ENCODE peak calls at places on chromosomes 12 and 14, in six cellular contexts. G is activated gamma-delta T cell treated with Interleukin-2 at 50 U/mL for 16 hours; J is NCI-H146; M is RWPE1; L is effector memory CD8-positive, alpha-beta T cell; X is iris pigment epithelial cell. S is an unnamed sample.

GRCh38 chr12:5612556-5613421 is 180.9 kb downstream of the NTF3 start:
- DNase-seq in J (no peak), L (no peak), G (no peak), M (no peak), X (no peak), S (no peak)

GRCh38 chr12:70891059-70891632 is 29.4 kb downstream of the PTPRR start:
- DNase-seq in G (no peak), L (no peak), M (no peak), J (no peak), X (no peak), S (no peak)

GRCh38 chr12:120887253-120888043 is 16.7 kb downstream of the SPPL3 start:
- DNase-seq in G (no peak), M (no peak), L (no peak), J (no peak), X (no peak), S (no peak)

GRCh38 chr12:120598674-120599463 is 17.7 kb upstream of the POP5 start:
- DNase-seq in L (no peak), M (peak; percentile 64), G (no peak), J (no peak), X (peak; percentile 54), S (no peak)

GRCh38 chr12:87491089-87491488 is 538.1 kb downstream of the C12orf50 start:
- DNase-seq in G (no peak), X (peak; percentile 76), J (no peak), L (no peak), M (no peak), S (no peak)

GRCh38 chr14:39491134-39491541 is 58.9 kb upstream of the FBXO33 start:
- DNase-seq in L (no peak), M (peak; percentile 12), J (peak; percentile 29), X (peak; percentile 32), G (no peak), S (no peak)

GRCh38 chr14:71021347-71022014 is 114.2 kb downstream of the PCNX1 start:
- DNase-seq in G (no peak), L (no peak), X (peak; percentile 86), J (no peak), M (peak; percentile 17), S (no peak)

GRCh38 chr12:48349471-48349870 is 1.2 kb downstream of the ZNF641 start:
- DNase-seq in J (no peak), X (no peak), M (no peak), G (no peak), L (no peak), S (no peak)

GRCh38 chr12:117347588-117347987 is 13.8 kb downstream of the NOS1 start:
- DNase-seq in J (no peak), G (no peak), X (no peak), M (peak; percentile 53), L (no peak), S (no peak)

GRCh38 chr12:18882690-18883089 is 144.8 kb downstream of the CAPZA3 start:
- DNase-seq in J (no peak), X (no peak), G (no peak), L (no peak), M (no peak), S (no peak)

GRCh38 chr12:131454418-131455217 is 256.3 kb upstream of the SFSWAP start:
- DNase-seq in G (no peak), M (peak; percentile 54), L (no peak), J (no peak), X (peak; percentile 18), S (no peak)

GRCh38 chr12:6430990-6431353 is 13.8 kb upstream of the CD27 start:
- DNase-seq in M (no peak), G (no peak), L (no peak), X (no peak), J (no peak), S (no peak)

GRCh38 chr12:12333980-12334709 is 15.9 kb downstream of the MANSC1 start:
- DNase-seq in G (peak; percentile 67), X (peak; percentile 48), J (peak; percentile 79), M (no peak), L (peak; percentile 52), S (no peak)

GRCh38 chr12:29756741-29757390 is 26.9 kb downstream of the TMTC1 start:
- DNase-seq in L (no peak), X (peak; percentile 77), M (no peak), J (no peak), G (no peak), S (no peak)

GRCh38 chr12:124162151-124163110 is 132.5 kb upstream of the RFLNA start:
- DNase-seq in M (peak; percentile 4), G (no peak), J (peak; percentile 15), L (no peak), X (no peak), S (no peak)

GRCh38 chr12:122646568-122647220 is 56.5 kb downstream of the HCAR2 start:
- DNase-seq in G (peak; percentile 34), X (peak; percentile 90), L (no peak), J (no peak), M (peak; percentile 74), S (no peak)

GRCh38 chr14:71139058-71139946 is 232.0 kb downstream of the PCNX1 start:
- DNase-seq in L (peak; percentile 62), J (peak; percentile 7), X (peak; percentile 51), G (peak; percentile 51), M (peak; percentile 63), S (no peak)

GRCh38 chr12:74889563-74890236 is 319.9 kb downstream of the KCNC2 start:
- DNase-seq in J (no peak), G (no peak), X (peak; percentile 71), M (peak; percentile 35), L (no peak), S (no peak)

GRCh38 chr12:92363295-92364146 is 217.9 kb upstream of the BTG1 start:
- DNase-seq in J (peak; percentile 72), M (no peak), G (peak; percentile 39), L (peak; percentile 9), X (peak; percentile 47), S (peak; percentile 63)

GRCh38 chr12:38149395-38150073 is 167.0 kb upstream of the ALG10B start:
- DNase-seq in J (no peak), M (peak; percentile 49), L (no peak), X (no peak), G (no peak), S (peak; percentile 28)

GRCh38 chr14:38171197-38171596 is 36.5 kb upstream of the SSTR1 start:
- DNase-seq in L (no peak), G (no peak), M (peak; percentile 6), X (peak; percentile 8), J (no peak), S (no peak)

GRCh38 chr14:88218119-88218915 is 104.8 kb downstream of the KCNK10 start:
- DNase-seq in X (no peak), M (no peak), L (no peak), J (no peak), G (no peak), S (no peak)

GRCh38 chr12:120369476-120370342 is 745 bp upstream of the MSI1 start:
- DNase-seq in L (no peak), X (no peak), M (no peak), J (peak; percentile 32), G (no peak), S (no peak)

GRCh38 chr12:26378721-26379120 is 183.3 kb downstream of the SSPN start:
- DNase-seq in M (no peak), G (no peak), L (no peak), X (no peak), J (no peak), S (no peak)

GRCh38 chr12:117890644-117891043 is 78.1 kb downstream of the KSR2 start:
- DNase-seq in J (no peak), L (no peak), G (no peak), X (no peak), M (no peak), S (no peak)

GRCh38 chr12:26995706-26996105 is 18.5 kb downstream of the TM7SF3 start:
- DNase-seq in M (no peak), G (no peak), L (no peak), X (no peak), J (no peak), S (no peak)

GRCh38 chr14:105899071-105899641 is 372.8 kb downstream of the TMEM121 start:
- DNase-seq in X (no peak), L (no peak), M (no peak), J (no peak), G (no peak), S (no peak)